ENCODE peak calls at places on chromosomes 7 and 10, in four cellular contexts. One of them, this sample, is unnamed.
A peak's percentile ranks its signal among the peaks of the same experiment; 100 is the strongest.

GRCh38 chr10:120943542-120943941 is 92.4 kb downstream of the WDR11 start:
- DNase-seq in progenitor cell of endocrine pancreas: no peak
- DNase-seq in RWPE1: no peak
- DNase-seq in Calu3: no peak
- DNase-seq in this sample: no peak

GRCh38 chr10:128007971-128008370 is 101.1 kb downstream of the PTPRE start:
- DNase-seq in progenitor cell of endocrine pancreas: no peak
- DNase-seq in RWPE1: no peak
- DNase-seq in Calu3: no peak
- DNase-seq in this sample: no peak

GRCh38 chr10:48748573-48748972 is 63.9 kb downstream of the WDFY4 start:
- DNase-seq in progenitor cell of endocrine pancreas: no peak
- DNase-seq in Calu3: no peak
- DNase-seq in RWPE1: no peak
- DNase-seq in this sample: no peak

GRCh38 chr10:12511651-12512050 is 162.3 kb downstream of the CAMK1D start:
- DNase-seq in RWPE1: no peak
- DNase-seq in Calu3: no peak
- DNase-seq in progenitor cell of endocrine pancreas: no peak
- DNase-seq in this sample: no peak

GRCh38 chr10:67098460-67098859 is 172.6 kb downstream of the LRRTM3 start:
- DNase-seq in RWPE1: no peak
- DNase-seq in progenitor cell of endocrine pancreas: no peak
- DNase-seq in Calu3: no peak
- DNase-seq in this sample: peak; percentile 34

GRCh38 chr10:93333278-93333978 is 148.7 kb downstream of the MYOF start:
- DNase-seq in progenitor cell of endocrine pancreas: no peak
- DNase-seq in Calu3: no peak
- DNase-seq in RWPE1: peak; percentile 74
- DNase-seq in this sample: no peak

GRCh38 chr7:2165610-2166594 is 66.8 kb downstream of the MAD1L1 start:
- DNase-seq in Calu3: no peak
- DNase-seq in RWPE1: no peak
- DNase-seq in progenitor cell of endocrine pancreas: no peak
- DNase-seq in this sample: no peak

GRCh38 chr10:8235253-8236027 is 181.0 kb downstream of the GATA3 start:
- DNase-seq in progenitor cell of endocrine pancreas: no peak
- DNase-seq in Calu3: no peak
- DNase-seq in RWPE1: no peak
- DNase-seq in this sample: no peak

GRCh38 chr10:121553861-121554264 is 44.4 kb downstream of the FGFR2 start:
- DNase-seq in RWPE1: peak; percentile 86
- DNase-seq in progenitor cell of endocrine pancreas: no peak
- DNase-seq in Calu3: peak; percentile 77
- DNase-seq in this sample: peak; percentile 91

GRCh38 chr7:116670409-116671036 is 1.5 kb upstream of the MET start:
- DNase-seq in progenitor cell of endocrine pancreas: no peak
- DNase-seq in RWPE1: no peak
- DNase-seq in Calu3: peak; percentile 46
- DNase-seq in this sample: peak; percentile 66

GRCh38 chr10:28179490-28180099 is 123.3 kb downstream of the MPP7 start:
- DNase-seq in progenitor cell of endocrine pancreas: no peak
- DNase-seq in RWPE1: peak; percentile 52
- DNase-seq in Calu3: peak; percentile 57
- DNase-seq in this sample: peak; percentile 54

GRCh38 chr7:19377611-19378339 is 232.6 kb upstream of the FERD3L start:
- DNase-seq in progenitor cell of endocrine pancreas: no peak
- DNase-seq in RWPE1: peak; percentile 49
- DNase-seq in Calu3: no peak
- DNase-seq in this sample: no peak

GRCh38 chr7:1531979-1532455 is 1.5 kb downstream of the MAFK start:
- DNase-seq in progenitor cell of endocrine pancreas: no peak
- DNase-seq in Calu3: no peak
- DNase-seq in RWPE1: no peak
- DNase-seq in this sample: no peak

GRCh38 chr7:28570970-28571288 is 158.6 kb downstream of the CREB5 start:
- DNase-seq in progenitor cell of endocrine pancreas: no peak
- DNase-seq in Calu3: no peak
- DNase-seq in RWPE1: peak; percentile 51
- DNase-seq in this sample: peak; percentile 70

GRCh38 chr10:62183442-62183841 is 85.2 kb downstream of the RTKN2 start:
- DNase-seq in Calu3: no peak
- DNase-seq in progenitor cell of endocrine pancreas: no peak
- DNase-seq in RWPE1: no peak
- DNase-seq in this sample: no peak

GRCh38 chr7:101565601-101566209 is 63.4 kb downstream of the MYL10 start:
- DNase-seq in progenitor cell of endocrine pancreas: no peak
- DNase-seq in RWPE1: no peak
- DNase-seq in Calu3: no peak
- DNase-seq in this sample: no peak